ENCODE peak calls at places on chromosomes 16 and 17, in eight cellular contexts. X is pancreas, C is heart left ventricle, O is heart right ventricle, S is stomach, V is ovary, W is brain microvascular endothelial cell, N is cardiac muscle cell. G is an unnamed sample.

GRCh38 chr17:7001562-7001961 is 5.7 kb downstream of the ALOX12 start:
- DNase-seq in X (peak), C (no peak), O (no peak), S (no peak), V (no peak), W (peak), N (peak), G (peak)

GRCh38 chr16:14309906-14310305 is 238.8 kb downstream of the MRTFB start:
- DNase-seq in X (peak), C (no peak), O (no peak), S (no peak), V (no peak), W (peak), N (no peak), G (peak)

GRCh38 chr17:28991779-28992178 is 14.1 kb downstream of the SEZ6 start:
- DNase-seq in X (no peak), C (no peak), O (no peak), S (no peak), V (no peak), W (no peak), N (no peak), G (no peak)

GRCh38 chr16:81451753-81452680 is 7.4 kb downstream of the CMIP start:
- DNase-seq in X (no peak), C (peak), O (no peak), S (no peak), V (no peak), W (no peak), N (peak), G (peak)

GRCh38 chr16:68231384-68232136 is 4.4 kb downstream of the ESRP2 start:
- DNase-seq in X (no peak), C (no peak), O (no peak), S (no peak), V (no peak), W (no peak), N (no peak), G (no peak)

GRCh38 chr17:21132428-21132827 is 5.7 kb downstream of the DHRS7B start:
- DNase-seq in X (no peak), C (no peak), O (no peak), S (no peak), V (no peak), W (no peak), N (no peak), G (no peak)

GRCh38 chr17:12955521-12955920 is 62.3 kb downstream of the ELAC2 start:
- DNase-seq in X (no peak), C (no peak), O (no peak), S (no peak), V (no peak), W (no peak), N (no peak), G (no peak)

GRCh38 chr16:71927383-71927782 is 32.1 kb downstream of the IST1 start:
- DNase-seq in X (no peak), C (peak), O (peak), S (peak), V (peak), W (peak), N (peak), G (peak)

GRCh38 chr17:10149573-10150399 is 48.6 kb downstream of the GAS7 start:
- DNase-seq in X (no peak), C (no peak), O (no peak), S (no peak), V (no peak), W (peak), N (peak), G (peak)

GRCh38 chr17:43171761-43172487 is 910 bp downstream of the NBR1 start:
- DNase-seq in X (peak), C (peak), O (no peak), S (no peak), V (peak), W (peak), N (peak), G (peak)

GRCh38 chr17:66904760-66905637 is 59.5 kb upstream of the CACNG4 start:
- DNase-seq in X (peak), C (peak), O (no peak), S (peak), V (peak), W (peak), N (peak), G (peak)

GRCh38 chr17:1275962-1276736 is 3.3 kb upstream of the TRARG1 start:
- DNase-seq in X (peak), C (peak), O (peak), S (peak), V (peak), W (peak), N (peak), G (peak)

GRCh38 chr17:75614556-75615270 is 18.5 kb upstream of the SMIM5 start:
- DNase-seq in X (no peak), C (no peak), O (no peak), S (no peak), V (no peak), W (no peak), N (no peak), G (no peak)

GRCh38 chr17:40724656-40725055 is 21.1 kb upstream of the KRT24 start:
- DNase-seq in X (no peak), C (no peak), O (no peak), S (no peak), V (no peak), W (no peak), N (no peak), G (no peak)

GRCh38 chr17:4998666-4999428 is 1.1 kb downstream of the KIF1C start:
- DNase-seq in X (peak), C (peak), O (no peak), S (peak), V (peak), W (no peak), N (no peak), G (no peak)

GRCh38 chr17:73126716-73127473 is 34.4 kb upstream of the SLC39A11 start:
- DNase-seq in X (no peak), C (no peak), O (no peak), S (no peak), V (no peak), W (no peak), N (no peak), G (no peak)

GRCh38 chr16:78249056-78249455 is 149.6 kb downstream of the WWOX start:
- DNase-seq in X (peak), C (no peak), O (peak), S (peak), V (no peak), W (no peak), N (no peak), G (no peak)

GRCh38 chr17:81412490-81413093 is 17.3 kb downstream of the BAHCC1 start:
- DNase-seq in X (no peak), C (peak), O (no peak), S (no peak), V (no peak), W (no peak), N (peak), G (peak)

GRCh38 chr16:11916524-11917285 is 949 bp upstream of the GSPT1 start:
- DNase-seq in X (peak), C (no peak), O (no peak), S (peak), V (no peak), W (no peak), N (peak), G (no peak)

GRCh38 chr17:15348030-15348429 is 6.6 kb upstream of the TEKT3 start:
- DNase-seq in X (no peak), C (no peak), O (no peak), S (no peak), V (no peak), W (no peak), N (no peak), G (no peak)

GRCh38 chr16:73217654-73218053 is 169.7 kb upstream of the ZFHX3 start:
- DNase-seq in X (no peak), C (no peak), O (no peak), S (no peak), V (no peak), W (no peak), N (no peak), G (no peak)

GRCh38 chr17:3957735-3958134 is 6.5 kb downstream of the ATP2A3 start:
- DNase-seq in X (no peak), C (no peak), O (no peak), S (no peak), V (no peak), W (no peak), N (no peak), G (no peak)

GRCh38 chr17:3982541-3983017 is 18.3 kb upstream of the ATP2A3 start:
- DNase-seq in X (no peak), C (no peak), O (no peak), S (no peak), V (no peak), W (no peak), N (no peak), G (no peak)

GRCh38 chr16:1825864-1826690 is 548 bp downstream of the HAGH start:
- DNase-seq in X (peak), C (no peak), O (no peak), S (peak), V (no peak), W (no peak), N (peak), G (peak)

GRCh38 chr17:82418001-82418986 is at the start of the genes HEXD and OGFOD3:
- DNase-seq in X (peak), C (peak), O (peak), S (peak), V (peak), W (peak), N (peak), G (peak)

GRCh38 chr16:8962393-8963009 is 1.2 kb downstream of the USP7 start:
- DNase-seq in X (peak), C (no peak), O (peak), S (peak), V (no peak), W (no peak), N (no peak), G (no peak)

GRCh38 chr16:23974223-23974622 is 138.4 kb downstream of the PRKCB start:
- DNase-seq in X (no peak), C (no peak), O (no peak), S (no peak), V (no peak), W (no peak), N (no peak), G (no peak)

GRCh38 chr17:61454932-61455753 is 2.9 kb downstream of the TBX4 start:
- DNase-seq in X (no peak), C (no peak), O (no peak), S (no peak), V (no peak), W (no peak), N (no peak), G (no peak)

GRCh38 chr17:73901661-73902415 is 257.6 kb upstream of the SDK2 start:
- DNase-seq in X (peak), C (peak), O (peak), S (peak), V (no peak), W (no peak), N (peak), G (no peak)

GRCh38 chr16:70454221-70455034 is at the start of gene FCSK:
- DNase-seq in X (peak), C (peak), O (peak), S (peak), V (peak), W (peak), N (peak), G (peak)

GRCh38 chr16:19168173-19169080 is at the start of gene SYT17:
- DNase-seq in X (peak), C (peak), O (peak), S (peak), V (no peak), W (no peak), N (no peak), G (no peak)

GRCh38 chr16:73172621-73173312 is 124.8 kb upstream of the ZFHX3 start:
- DNase-seq in X (peak), C (peak), O (peak), S (peak), V (peak), W (peak), N (peak), G (peak)

GRCh38 chr16:57141822-57142631 is 43.8 kb downstream of the PSME3IP1 start:
- DNase-seq in X (no peak), C (no peak), O (no peak), S (no peak), V (no peak), W (no peak), N (no peak), G (no peak)

GRCh38 chr16:12903325-12904040 is 2.1 kb downstream of the SHISA9 start:
- DNase-seq in X (no peak), C (no peak), O (no peak), S (no peak), V (no peak), W (no peak), N (no peak), G (no peak)

GRCh38 chr17:64497565-64498035 is 746 bp upstream of the POLG2 start:
- DNase-seq in X (no peak), C (no peak), O (no peak), S (no peak), V (no peak), W (no peak), N (no peak), G (no peak)

GRCh38 chr16:69396187-69397061 is 10.6 kb upstream of the TERF2 start:
- DNase-seq in X (peak), C (peak), O (no peak), S (peak), V (peak), W (peak), N (peak), G (peak)
- TF ChIP-seq CTCF in X (peak), C (peak), O (peak), S (peak), V (peak), W (peak), N (peak), G (peak)

GRCh38 chr17:77281024-77281903 is 140.5 kb downstream of the SEC14L1 start:
- DNase-seq in X (peak), C (peak), O (peak), S (peak), V (peak), W (no peak), N (peak), G (peak)

GRCh38 chr17:77284023-77284617 is 143.4 kb downstream of the SEC14L1 start:
- DNase-seq in X (no peak), C (no peak), O (no peak), S (no peak), V (no peak), W (no peak), N (no peak), G (no peak)

GRCh38 chr17:77281904-77282367 is 141.2 kb downstream of the SEC14L1 start:
- DNase-seq in X (no peak), C (no peak), O (no peak), S (peak), V (no peak), W (no peak), N (peak), G (peak)

GRCh38 chr17:77280304-77280910 is 139.6 kb downstream of the SEC14L1 start:
- DNase-seq in X (no peak), C (no peak), O (no peak), S (no peak), V (no peak), W (no peak), N (peak), G (peak)

GRCh38 chr17:77282524-77283515 is 142.1 kb downstream of the SEC14L1 start:
- DNase-seq in X (no peak), C (no peak), O (no peak), S (peak), V (no peak), W (no peak), N (peak), G (peak)
- H3K4me3 ChIP-seq in X (no peak), C (no peak), O (no peak), S (peak), V (no peak), W (no peak), N (no peak), G (peak)

DNA sequence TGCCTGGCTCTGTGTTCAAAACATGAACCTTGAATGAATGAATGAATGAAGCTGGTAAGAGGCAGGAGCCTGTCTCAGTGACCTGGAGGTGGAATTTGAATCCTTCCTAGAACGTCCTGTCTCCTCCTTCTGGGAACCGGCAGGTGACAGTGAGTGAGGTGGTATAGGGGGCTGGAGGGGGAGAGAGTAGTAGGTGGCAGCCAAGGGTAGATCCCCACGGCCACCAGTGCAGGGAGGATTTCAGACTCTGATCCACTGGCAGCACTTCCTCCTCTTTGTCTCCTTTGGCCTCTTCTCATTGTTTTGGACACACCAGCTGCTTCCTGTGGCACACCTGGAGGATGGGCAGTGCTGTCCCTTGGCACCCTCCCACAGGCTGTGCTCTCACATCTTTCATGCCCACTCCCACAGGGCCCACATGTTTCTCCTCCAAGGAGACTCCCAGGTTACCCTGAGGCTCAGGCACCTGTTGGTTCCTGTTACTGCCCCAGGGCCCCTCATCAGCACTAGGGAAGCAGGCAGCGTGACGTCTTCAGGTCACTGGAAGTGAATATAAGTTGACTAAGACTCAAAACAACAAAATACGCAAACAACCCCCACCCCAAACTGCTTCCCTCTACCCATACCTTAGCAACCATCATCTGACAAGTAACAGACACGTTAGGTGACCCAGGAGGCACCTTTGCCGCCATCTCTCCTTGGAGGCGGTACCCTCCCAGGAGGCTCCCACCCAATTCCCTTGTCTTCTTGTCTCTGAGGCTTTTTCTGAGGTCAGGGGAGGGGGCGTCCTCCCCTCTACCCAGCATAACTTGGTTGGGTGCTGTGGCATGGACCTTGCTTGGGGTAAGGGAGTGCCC is 84.6 kb downstream of the N4BP1 start:
- DNase-seq in X (no peak), C (no peak), O (no peak), S (no peak), V (no peak), W (no peak), N (no peak), G (no peak)
- TF ChIP-seq CTCF in X (no peak), C (no peak), O (no peak), S (no peak), V (no peak), W (no peak), N (no peak), G (no peak)

GRCh38 chr17:27351741-27352140 is 57.8 kb downstream of the WSB1 start:
- DNase-seq in X (no peak), C (no peak), O (no peak), S (no peak), V (no peak), W (no peak), N (peak), G (peak)
- H3K4me3 ChIP-seq in X (no peak), C (no peak), O (no peak), S (no peak), V (no peak), W (no peak), N (no peak), G (no peak)

DNA sequence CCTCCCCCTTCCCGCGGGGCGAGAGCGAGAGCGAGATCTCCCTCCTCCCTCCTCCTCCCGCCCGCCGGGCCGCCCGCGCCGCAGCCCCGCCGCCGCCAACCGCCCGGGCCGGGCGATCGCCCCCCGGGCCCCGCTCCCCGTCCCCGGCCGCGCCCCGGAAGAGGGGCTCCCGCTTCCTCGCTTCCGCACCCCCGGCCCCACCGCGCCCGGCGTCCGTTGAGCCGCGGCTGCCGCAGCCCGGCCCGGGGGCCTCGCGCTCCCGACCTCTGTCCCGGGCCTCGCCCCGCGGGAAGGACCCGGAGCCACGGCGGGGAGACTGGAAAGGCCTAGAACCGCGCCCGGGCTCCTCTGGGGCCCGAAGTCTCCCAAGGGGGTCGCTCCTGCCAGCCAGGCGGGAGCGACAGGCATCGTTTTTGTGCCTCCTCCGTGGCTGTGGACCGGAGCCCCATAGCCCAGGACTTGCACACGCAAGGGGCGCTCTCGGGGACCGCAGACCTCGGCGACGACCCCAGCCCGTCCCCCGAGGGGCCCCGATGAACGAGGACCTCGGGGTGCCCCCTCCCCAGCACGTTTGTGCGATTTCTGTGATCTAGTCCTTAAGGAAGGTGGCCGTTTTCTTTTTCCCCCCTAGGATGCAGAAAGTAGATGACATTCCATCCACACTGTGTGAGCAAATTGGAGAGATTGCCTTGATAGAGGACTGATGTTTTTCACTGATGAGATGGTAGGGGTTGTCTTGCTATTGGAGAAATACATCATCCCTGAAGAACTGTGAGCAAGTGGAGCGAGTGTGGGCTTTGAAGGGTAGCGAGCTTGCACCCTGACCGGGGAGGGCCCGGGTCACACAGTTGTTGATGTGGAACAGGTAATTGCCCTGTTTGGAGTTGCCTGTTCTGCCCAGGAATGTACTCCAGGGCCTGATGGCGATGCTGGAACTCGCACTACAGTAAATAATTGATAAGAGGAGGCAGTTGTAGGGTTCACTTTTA is 610 bp downstream of the BANP start:
- DNase-seq in X (no peak), C (no peak), O (peak), S (no peak), V (no peak), W (no peak), N (peak), G (no peak)
- TF ChIP-seq CTCF in X (no peak), C (no peak), O (no peak), S (no peak), V (no peak), W (peak), N (peak), G (no peak)

GRCh38 chr16:3173892-3174617 is 13.9 kb upstream of the OR1F1 start:
- DNase-seq in X (no peak), C (no peak), O (no peak), S (no peak), V (no peak), W (no peak), N (no peak), G (no peak)
- H3K4me3 ChIP-seq in X (no peak), C (no peak), O (no peak), S (no peak), V (no peak), W (peak), N (no peak), G (peak)

DNA sequence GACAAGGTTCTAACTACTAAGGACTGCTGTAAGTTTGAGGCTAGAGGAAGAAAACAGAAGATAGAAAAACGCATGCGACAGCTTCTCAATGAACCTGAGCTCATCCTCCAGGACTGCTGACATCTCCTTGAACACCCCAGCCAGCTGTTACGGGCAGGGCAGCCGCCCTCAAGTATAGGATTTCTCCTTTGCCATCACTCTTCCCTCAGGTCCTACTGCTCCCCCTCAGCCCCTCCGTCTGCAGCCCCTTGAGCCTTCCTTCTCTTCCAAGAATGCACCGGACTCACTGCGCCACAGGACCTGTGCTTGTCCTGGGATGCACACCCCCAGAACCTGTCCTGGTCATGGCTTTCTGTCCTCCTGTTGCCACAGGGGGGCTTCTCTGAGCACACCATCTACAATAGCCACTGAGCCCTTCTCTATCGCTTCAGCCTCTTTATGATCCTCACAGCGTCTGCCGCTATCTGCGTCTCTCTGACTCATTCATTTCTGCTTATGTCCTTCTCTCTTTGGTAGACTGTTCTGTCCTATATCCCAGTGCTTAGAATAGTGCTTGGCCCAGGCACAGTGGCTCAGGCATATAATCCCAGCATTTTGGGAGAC is 15.7 kb upstream of the XYLT2 start:
- DNase-seq in X (no peak), C (no peak), O (no peak), S (no peak), V (no peak), W (no peak), N (no peak), G (no peak)
- TF ChIP-seq CTCF in X (no peak), C (no peak), O (no peak), S (no peak), V (no peak), W (no peak), N (no peak), G (no peak)

G was measured in fibroblast of pulmonary artery.